ENCODE peak calls at places on chromosomes 5 and 9, in ten cellular contexts. One of them, this sample, is unnamed.
A peak's percentile ranks its signal among the peaks of the same experiment; 100 is the strongest.

GRCh38 chr5:91528831-91529230 is 145.7 kb upstream of the ARRDC3 start:
- DNase-seq in HEK293T: no peak
- DNase-seq in NCI-H460: no peak
- DNase-seq in kidney epithelial cell: no peak
- DNase-seq in lung microvascular endothelial cell: no peak
- DNase-seq in hepatic stellate cell: no peak
- DNase-seq in fibroblast of the conjunctiva: no peak
- DNase-seq in ovary: no peak
- DNase-seq in SW 1271: no peak
- DNase-seq in EL: no peak
- DNase-seq in this sample: no peak

GRCh38 chr5:111147502-111147901 is 55.4 kb downstream of the WDR36 start:
- DNase-seq in HEK293T: no peak
- DNase-seq in NCI-H460: no peak
- DNase-seq in kidney epithelial cell: no peak
- DNase-seq in lung microvascular endothelial cell: peak; percentile 27
- DNase-seq in hepatic stellate cell: no peak
- DNase-seq in fibroblast of the conjunctiva: no peak
- DNase-seq in ovary: no peak
- DNase-seq in SW 1271: no peak
- DNase-seq in EL: no peak
- DNase-seq in this sample: no peak

GRCh38 chr9:93621922-93622321 is 45.5 kb downstream of the PHF2 start:
- DNase-seq in HEK293T: no peak
- DNase-seq in NCI-H460: no peak
- DNase-seq in kidney epithelial cell: no peak
- DNase-seq in lung microvascular endothelial cell: no peak
- DNase-seq in hepatic stellate cell: no peak
- DNase-seq in fibroblast of the conjunctiva: no peak
- DNase-seq in ovary: no peak
- DNase-seq in SW 1271: no peak
- DNase-seq in EL: no peak
- DNase-seq in this sample: no peak

GRCh38 chr9:119986205-119986604 is 593.8 kb downstream of the CDK5RAP2 start:
- DNase-seq in HEK293T: no peak
- DNase-seq in NCI-H460: no peak
- DNase-seq in kidney epithelial cell: no peak
- DNase-seq in lung microvascular endothelial cell: no peak
- DNase-seq in hepatic stellate cell: no peak
- DNase-seq in fibroblast of the conjunctiva: no peak
- DNase-seq in ovary: no peak
- DNase-seq in SW 1271: no peak
- DNase-seq in EL: no peak
- DNase-seq in this sample: no peak

GRCh38 chr5:55445817-55446216 is 88.9 kb downstream of the PLPP1 start:
- DNase-seq in HEK293T: no peak
- DNase-seq in NCI-H460: no peak
- DNase-seq in kidney epithelial cell: no peak
- DNase-seq in lung microvascular endothelial cell: no peak
- DNase-seq in hepatic stellate cell: no peak
- DNase-seq in fibroblast of the conjunctiva: no peak
- DNase-seq in ovary: no peak
- DNase-seq in SW 1271: no peak
- DNase-seq in EL: no peak
- DNase-seq in this sample: no peak

GRCh38 chr5:5276471-5276870 is 136.3 kb downstream of the ADAMTS16 start:
- DNase-seq in HEK293T: no peak
- DNase-seq in NCI-H460: no peak
- DNase-seq in kidney epithelial cell: no peak
- DNase-seq in lung microvascular endothelial cell: no peak
- DNase-seq in hepatic stellate cell: no peak
- DNase-seq in fibroblast of the conjunctiva: no peak
- DNase-seq in ovary: no peak
- DNase-seq in SW 1271: no peak
- DNase-seq in EL: no peak
- DNase-seq in this sample: no peak

GRCh38 chr5:120413706-120414105 is 50.4 kb upstream of the PRR16 start:
- DNase-seq in HEK293T: no peak
- DNase-seq in NCI-H460: no peak
- DNase-seq in kidney epithelial cell: no peak
- DNase-seq in lung microvascular endothelial cell: no peak
- DNase-seq in hepatic stellate cell: no peak
- DNase-seq in fibroblast of the conjunctiva: peak; percentile 24
- DNase-seq in ovary: no peak
- DNase-seq in SW 1271: no peak
- DNase-seq in EL: peak; percentile 26
- DNase-seq in this sample: no peak

GRCh38 chr9:122264360-122265264 is at the start of the genes MRRF and RBM18:
- DNase-seq in HEK293T: peak; percentile 94
- DNase-seq in NCI-H460: peak; percentile 88
- DNase-seq in kidney epithelial cell: peak; percentile 50
- DNase-seq in lung microvascular endothelial cell: peak; percentile 96
- DNase-seq in hepatic stellate cell: peak; percentile 87
- DNase-seq in fibroblast of the conjunctiva: peak; percentile 70
- DNase-seq in ovary: peak; percentile 89
- DNase-seq in SW 1271: peak; percentile 87
- DNase-seq in EL: peak; percentile 91
- DNase-seq in this sample: peak; percentile 82

GRCh38 chr5:41250351-41250987 is 37.1 kb upstream of the C6 start:
- DNase-seq in HEK293T: no peak
- DNase-seq in NCI-H460: no peak
- DNase-seq in kidney epithelial cell: no peak
- DNase-seq in lung microvascular endothelial cell: no peak
- DNase-seq in hepatic stellate cell: no peak
- DNase-seq in fibroblast of the conjunctiva: no peak
- DNase-seq in ovary: no peak
- DNase-seq in SW 1271: no peak
- DNase-seq in EL: no peak
- DNase-seq in this sample: no peak

GRCh38 chr5:125012727-125013451 is 266.4 kb upstream of the ZNF608 start:
- DNase-seq in HEK293T: no peak
- DNase-seq in NCI-H460: no peak
- DNase-seq in kidney epithelial cell: peak; percentile 39
- DNase-seq in lung microvascular endothelial cell: no peak
- DNase-seq in hepatic stellate cell: no peak
- DNase-seq in fibroblast of the conjunctiva: no peak
- DNase-seq in ovary: no peak
- DNase-seq in SW 1271: no peak
- DNase-seq in EL: no peak
- DNase-seq in this sample: no peak